ENCODE peak calls at places on chromosomes 12 and 14, in ten cellular contexts. V is prostate gland, W is heart left ventricle, J is upper lobe of right lung, U is IMR-90, D is cardiac muscle cell, M is right atrium auricular region, P is uterus, T is SK-N-MC, R is mesenchymal stem cell. C is an unnamed sample.

GRCh38 chr12:14261096-14261495 is 104.4 kb upstream of the ATF7IP start:
- DNase-seq in V (no peak), W (peak; percentile 51), J (no peak), U (no peak), D (no peak), M (no peak), P (peak; percentile 24), T (no peak), R (no peak), C (no peak)

GRCh38 chr12:12723681-12724420 is 6.7 kb downstream of the CDKN1B start:
- DNase-seq in V (no peak), W (peak; percentile 62), J (peak; percentile 76), U (peak; percentile 25), D (peak; percentile 47), M (no peak), P (peak; percentile 53), T (no peak), R (peak; percentile 57), C (no peak)

GRCh38 chr12:54030889-54031860 is 1.7 kb upstream of the HOXC5 start:
- DNase-seq in V (no peak), W (no peak), J (peak; percentile 58), U (peak; percentile 19), D (peak; percentile 41), M (no peak), P (no peak), T (no peak), R (peak; percentile 92), C (peak; percentile 51)

GRCh38 chr12:3171195-3171591 is 94.0 kb downstream of the TSPAN9 start:
- DNase-seq in V (no peak), W (no peak), J (no peak), U (peak; percentile 45), D (peak; percentile 14), M (no peak), P (no peak), T (no peak), R (peak; percentile 62), C (no peak)

GRCh38 chr12:18810537-18811253 is 72.8 kb downstream of the CAPZA3 start:
- DNase-seq in V (no peak), W (peak; percentile 31), J (no peak), U (no peak), D (peak; percentile 67), M (no peak), P (no peak), T (no peak), R (no peak), C (no peak)

GRCh38 chr12:12716151-12716844 is 870 bp upstream of the CDKN1B start:
- DNase-seq in V (peak; percentile 36), W (no peak), J (no peak), U (peak; percentile 31), D (peak; percentile 48), M (no peak), P (no peak), T (no peak), R (peak; percentile 53), C (no peak)

GRCh38 chr14:72479471-72479931 is 414.4 kb downstream of the DPF3 start:
- DNase-seq in V (no peak), W (no peak), J (no peak), U (peak; percentile 4), D (no peak), M (no peak), P (no peak), T (no peak), R (no peak), C (no peak)

GRCh38 chr12:75890660-75891059 is 140.9 kb downstream of the PHLDA1 start:
- DNase-seq in V (peak; percentile 9), W (no peak), J (no peak), U (no peak), D (no peak), M (no peak), P (no peak), T (no peak), R (no peak), C (no peak)

GRCh38 chr12:94769040-94769420 is 118.7 kb upstream of the TMCC3 start:
- DNase-seq in V (no peak), W (no peak), J (no peak), U (no peak), D (peak; percentile 30), M (no peak), P (no peak), T (no peak), R (no peak), C (no peak)

DNA sequence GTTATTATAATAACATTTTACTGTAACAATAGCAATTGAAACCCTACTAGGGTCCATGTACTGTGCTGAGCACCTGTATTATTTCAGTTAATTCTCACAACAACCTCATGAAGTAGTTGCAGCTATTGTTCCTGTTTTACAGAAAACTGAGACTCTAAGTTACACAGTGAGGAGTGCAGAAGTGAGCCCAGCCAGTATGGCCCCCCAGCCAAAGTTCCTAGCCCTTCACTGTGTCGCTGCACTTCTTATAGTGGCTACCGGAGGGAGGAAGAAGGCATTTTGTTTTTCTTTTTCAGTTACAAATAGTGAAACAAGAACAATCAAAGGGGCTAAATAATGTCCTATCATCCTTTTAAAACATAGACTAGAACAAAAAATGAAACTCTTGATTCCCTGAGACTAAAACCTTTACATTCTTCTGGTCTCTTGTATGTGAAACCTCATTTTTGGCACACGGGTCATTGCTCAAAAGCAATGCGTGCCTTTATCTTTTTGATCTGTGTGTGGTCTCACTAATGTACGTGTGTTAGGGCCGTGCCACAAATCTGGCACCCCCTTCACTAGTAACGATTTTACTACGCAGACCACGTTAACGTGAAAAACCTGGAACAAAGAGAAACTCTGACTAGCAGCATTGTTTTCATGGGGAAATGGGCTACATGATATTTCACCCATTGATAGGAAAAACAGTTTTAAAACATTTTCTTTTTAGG is 88.7 kb downstream of the LLPH start:
- DNase-seq in V (no peak), W (no peak), J (no peak), U (no peak), D (no peak), M (no peak), P (no peak), T (no peak), R (no peak), C (no peak)
- H3K9me3 ChIP-seq in V (no peaks in the 10 kb centered on the region), W (no peaks in the 10 kb centered on the region), J (no peaks in the 10 kb centered on the region), U (no peaks in the 10 kb centered on the region), D (no peaks in the 10 kb centered on the region), M (no peaks in the 10 kb centered on the region), P (no peaks in the 10 kb centered on the region), T (no peaks in the 10 kb centered on the region), R (no peaks in the 10 kb centered on the region), C (no peaks in the 10 kb centered on the region)

GRCh38 chr14:80239631-80240030 is 28.3 kb upstream of the DIO2 start:
- DNase-seq in V (no peak), W (no peak), J (no peak), U (no peak), D (no peak), M (no peak), P (no peak), T (no peak), R (no peak), C (no peak)
- H3K9me3 ChIP-seq in V (no peaks in the 10 kb centered on the region), W (peaks cover 23% of the 10 kb centered on the region), J (no peaks in the 10 kb centered on the region), U (peaks cover 11% of the 10 kb centered on the region), D (no peaks in the 10 kb centered on the region), M (peaks cover 19% of the 10 kb centered on the region), P (no peaks in the 10 kb centered on the region), T (no peaks in the 10 kb centered on the region), R (peaks cover 41% of the 10 kb centered on the region), C (no peaks in the 10 kb centered on the region)

DNA sequence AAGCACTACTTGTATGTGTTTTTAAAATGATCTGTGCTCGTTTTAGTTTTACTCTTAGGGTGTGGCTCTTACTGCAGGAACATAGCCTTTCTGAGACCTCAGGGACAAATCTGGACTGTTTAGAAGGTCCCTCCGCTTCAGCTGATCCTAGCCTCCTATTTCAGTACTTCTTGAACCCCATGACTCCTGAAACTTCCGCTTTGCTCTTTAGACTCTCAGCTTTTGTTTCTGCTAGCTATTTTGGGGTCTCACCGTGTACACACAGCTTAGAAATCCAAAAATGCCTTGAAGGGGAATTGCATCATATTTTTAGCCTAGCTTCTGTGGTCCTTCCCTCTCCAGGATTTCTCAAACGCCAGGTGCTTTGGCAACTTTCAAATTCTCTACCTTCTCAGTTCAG is 8.3 kb downstream of the OR11G2 start:
- DNase-seq in V (no peak), W (no peak), J (no peak), U (no peak), D (no peak), M (no peak), P (no peak), T (no peak), R (no peak), C (no peak)
- H3K9me3 ChIP-seq in V (no peaks in the 10 kb centered on the region), W (no peaks in the 10 kb centered on the region), J (no peaks in the 10 kb centered on the region), U (peaks cover 7% of the 10 kb centered on the region), D (no peaks in the 10 kb centered on the region), M (no peaks in the 10 kb centered on the region), P (no peaks in the 10 kb centered on the region), T (no peaks in the 10 kb centered on the region), R (no peaks in the 10 kb centered on the region), C (no peaks in the 10 kb centered on the region)

DNA sequence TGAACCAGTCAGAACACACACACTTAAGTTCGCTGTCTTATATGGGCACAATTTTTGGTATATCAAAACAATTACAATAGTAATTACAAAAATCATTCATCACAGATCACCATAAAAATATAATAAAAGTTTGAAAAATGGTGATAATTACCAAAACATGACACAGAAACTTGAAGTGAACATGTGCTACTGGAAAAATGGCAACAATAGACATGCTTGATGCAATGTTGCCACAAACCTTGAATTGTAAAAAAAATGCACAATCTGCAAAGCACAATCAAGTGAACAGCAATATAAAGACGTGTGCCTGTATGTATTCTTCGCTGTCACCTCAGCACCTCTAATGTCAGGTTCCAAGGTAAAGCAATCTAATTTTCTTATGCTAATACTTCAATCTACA is 117.6 kb downstream of the PRKD1 start:
- DNase-seq in V (no peak), W (no peak), J (no peak), U (no peak), D (no peak), M (no peak), P (no peak), T (no peak), R (no peak), C (no peak)
- H3K9me3 ChIP-seq in V (no peaks in the 10 kb centered on the region), W (no peaks in the 10 kb centered on the region), J (no peaks in the 10 kb centered on the region), U (no peaks in the 10 kb centered on the region), D (no peaks in the 10 kb centered on the region), M (no peaks in the 10 kb centered on the region), P (no peaks in the 10 kb centered on the region), T (no peaks in the 10 kb centered on the region), R (no peaks in the 10 kb centered on the region), C (no peaks in the 10 kb centered on the region)